ENCODE peak calls at places on chromosomes 6 and 20, in five cellular contexts. B, Q, K, D and C are unnamed samples.

GRCh38 chr20:16475225-16475624 is 98.0 kb downstream of the KIF16B start:
- DNase-seq in B (no peak), Q (no peak), K (peak), D (no peak), C (no peak)

GRCh38 chr6:108902389-108902792 is 54.2 kb downstream of the ARMC2 start:
- DNase-seq in B (no peak), Q (no peak), K (peak), D (no peak), C (peak)

GRCh38 chr20:58682656-58683055 is 9.9 kb upstream of the NPEPL1 start:
- DNase-seq in B (no peak), Q (no peak), K (peak), D (no peak), C (peak)

GRCh38 chr6:128098000-128098581 is 197.2 kb upstream of the THEMIS start:
- DNase-seq in B (peak), Q (no peak), K (peak), D (no peak), C (peak)

GRCh38 chr20:43379239-43379917 is 78.3 kb upstream of the SRSF6 start:
- DNase-seq in B (no peak), Q (no peak), K (peak), D (no peak), C (peak)

GRCh38 chr20:48803522-48804053 is 24.2 kb downstream of the PREX1 start:
- DNase-seq in B (no peak), Q (no peak), K (no peak), D (no peak), C (no peak)

GRCh38 chr6:170147056-170147787 is 143.7 kb downstream of the DLL1 start:
- DNase-seq in B (no peak), Q (no peak), K (no peak), D (peak), C (peak)

GRCh38 chr6:45445749-45446454 is 68.2 kb upstream of the SUPT3H start:
- DNase-seq in B (peak), Q (no peak), K (peak), D (peak), C (peak)

GRCh38 chr20:24462461-24463010 is 6.9 kb upstream of the SYNDIG1 start:
- DNase-seq in B (no peak), Q (no peak), K (no peak), D (peak), C (no peak)

GRCh38 chr6:111950661-111951426 is 77.6 kb upstream of the FYN start:
- DNase-seq in B (peak), Q (no peak), K (peak), D (no peak), C (peak)

GRCh38 chr20:33915726-33916331 is 77.9 kb upstream of the RALY start:
- DNase-seq in B (peak), Q (no peak), K (no peak), D (peak), C (peak)

GRCh38 chr20:50221501-50222323 is 31.1 kb downstream of the CEBPB start:
- DNase-seq in B (peak), Q (no peak), K (peak), D (no peak), C (peak)

GRCh38 chr6:25344827-25345226 is 65.7 kb downstream of the CARMIL1 start:
- DNase-seq in B (no peak), Q (no peak), K (no peak), D (no peak), C (no peak)

GRCh38 chr20:25012616-25013189 is 20.2 kb upstream of the APMAP start:
- DNase-seq in B (no peak), Q (no peak), K (no peak), D (peak), C (no peak)